ENCODE peak calls at places on chromosomes 7 and 10, in six cellular contexts. F is brain microvascular endothelial cell, Z is trophoblast cell, I is tibial artery, O is ascending aorta, G is astrocyte of the spinal cord. M is an unnamed sample.

GRCh38 chr7:6616854-6617643 is 1.6 kb downstream of the ZNF853 start:
- DNase-seq in F (no peak), Z (no peak), I (no peak), O (no peak), G (no peak), M (no peak)

GRCh38 chr10:5929442-5929841 is 39.4 kb downstream of the FBH1 start:
- DNase-seq in F (no peak), Z (no peak), I (no peak), O (no peak), G (no peak), M (no peak)

GRCh38 chr7:80858141-80858903 is 60.5 kb downstream of the SEMA3C start:
- DNase-seq in F (no peak), Z (peak; percentile 75), I (no peak), O (no peak), G (peak; percentile 54), M (no peak)

GRCh38 chr7:14596421-14596820 is 306.1 kb downstream of the DGKB start:
- DNase-seq in F (peak; percentile 14), Z (no peak), I (no peak), O (no peak), G (peak; percentile 50), M (no peak)

GRCh38 chr7:68399991-68400590 is 1198.2 kb upstream of the AUTS2 start:
- DNase-seq in F (no peak), Z (no peak), I (no peak), O (no peak), G (no peak), M (no peak)

GRCh38 chr7:73435471-73436009 is 2.0 kb downstream of the FZD9 start:
- DNase-seq in F (no peak), Z (no peak), I (no peak), O (no peak), G (no peak), M (no peak)

GRCh38 chr10:131870831-131871672 is 29.8 kb upstream of the PPP2R2D start:
- DNase-seq in F (peak; percentile 14), Z (no peak), I (no peak), O (no peak), G (no peak), M (no peak)

GRCh38 chr10:37854606-37855005 is 2.8 kb downstream of the ZNF248 start:
- DNase-seq in F (no peak), Z (no peak), I (no peak), O (no peak), G (no peak), M (no peak)

GRCh38 chr7:19701471-19701870 is 7.4 kb downstream of the POLR1F start:
- DNase-seq in F (no peak), Z (no peak), I (no peak), O (no peak), G (no peak), M (no peak)

GRCh38 chr10:96532523-96532922 is 18.8 kb upstream of the TLL2 start:
- DNase-seq in F (no peak), Z (no peak), I (no peak), O (no peak), G (no peak), M (no peak)
- H3K4me3 ChIP-seq in F (no peak overlapping the region), Z (no peak overlapping the region), I (no peak overlapping the region), O (no peak overlapping the region), G (no peak overlapping the region), M (no peak overlapping the region)

GRCh38 chr7:27181795-27182275 is 3.2 kb downstream of the HOXA11 start:
- DNase-seq in F (no peak), Z (no peak), I (peak; percentile 66), O (peak; percentile 50), G (no peak), M (no peak)
- H3K4me3 ChIP-seq in F (no peak overlapping the region), Z (no peak overlapping the region), I (no peak overlapping the region), O (no peak overlapping the region), G (no peak overlapping the region), M (no peak overlapping the region)

GRCh38 chr7:134894928-134895327 is 91.4 kb upstream of the AGBL3 start:
- DNase-seq in F (no peak), Z (no peak), I (no peak), O (no peak), G (no peak), M (no peak)

GRCh38 chr7:134892963-134893362 is 93.3 kb upstream of the AGBL3 start:
- DNase-seq in F (no peak), Z (no peak), I (no peak), O (no peak), G (no peak), M (no peak)

GRCh38 chr7:134896073-134896472 is 90.2 kb upstream of the AGBL3 start:
- DNase-seq in F (no peak), Z (no peak), I (no peak), O (no peak), G (no peak), M (no peak)

GRCh38 chr7:134892002-134892693 is 94.2 kb upstream of the AGBL3 start:
- DNase-seq in F (no peak), Z (no peak), I (no peak), O (no peak), G (peak; percentile 34), M (no peak)

DNA sequence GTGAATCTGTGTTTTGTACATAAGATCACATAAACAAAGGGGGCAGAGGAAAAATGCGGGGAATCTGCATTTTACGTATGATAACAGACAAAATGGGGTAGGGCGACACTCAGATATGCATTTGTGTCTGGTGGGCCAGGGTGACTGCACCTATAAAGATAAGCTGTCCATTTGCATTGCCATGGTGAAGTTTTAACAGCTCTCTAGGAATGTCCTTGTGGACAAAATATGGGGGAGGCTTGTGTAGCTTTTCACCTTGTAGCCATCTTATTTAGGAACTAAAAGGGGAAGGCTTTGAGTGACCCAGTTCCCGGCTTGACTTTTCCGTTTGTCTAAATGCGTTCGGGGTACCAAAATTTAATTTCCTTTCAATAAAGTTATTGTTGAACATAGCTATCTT is 92.4 kb upstream of the AGBL3 start:
- DNase-seq in F (no peak), Z (no peak), I (no peak), O (no peak), G (no peak), M (no peak)
- H3K4me3 ChIP-seq in F (no peak overlapping the region), Z (no peak overlapping the region), I (no peak overlapping the region), O (no peak overlapping the region), G (no peak overlapping the region), M (peak overlapping the region; percentile 70)

DNA sequence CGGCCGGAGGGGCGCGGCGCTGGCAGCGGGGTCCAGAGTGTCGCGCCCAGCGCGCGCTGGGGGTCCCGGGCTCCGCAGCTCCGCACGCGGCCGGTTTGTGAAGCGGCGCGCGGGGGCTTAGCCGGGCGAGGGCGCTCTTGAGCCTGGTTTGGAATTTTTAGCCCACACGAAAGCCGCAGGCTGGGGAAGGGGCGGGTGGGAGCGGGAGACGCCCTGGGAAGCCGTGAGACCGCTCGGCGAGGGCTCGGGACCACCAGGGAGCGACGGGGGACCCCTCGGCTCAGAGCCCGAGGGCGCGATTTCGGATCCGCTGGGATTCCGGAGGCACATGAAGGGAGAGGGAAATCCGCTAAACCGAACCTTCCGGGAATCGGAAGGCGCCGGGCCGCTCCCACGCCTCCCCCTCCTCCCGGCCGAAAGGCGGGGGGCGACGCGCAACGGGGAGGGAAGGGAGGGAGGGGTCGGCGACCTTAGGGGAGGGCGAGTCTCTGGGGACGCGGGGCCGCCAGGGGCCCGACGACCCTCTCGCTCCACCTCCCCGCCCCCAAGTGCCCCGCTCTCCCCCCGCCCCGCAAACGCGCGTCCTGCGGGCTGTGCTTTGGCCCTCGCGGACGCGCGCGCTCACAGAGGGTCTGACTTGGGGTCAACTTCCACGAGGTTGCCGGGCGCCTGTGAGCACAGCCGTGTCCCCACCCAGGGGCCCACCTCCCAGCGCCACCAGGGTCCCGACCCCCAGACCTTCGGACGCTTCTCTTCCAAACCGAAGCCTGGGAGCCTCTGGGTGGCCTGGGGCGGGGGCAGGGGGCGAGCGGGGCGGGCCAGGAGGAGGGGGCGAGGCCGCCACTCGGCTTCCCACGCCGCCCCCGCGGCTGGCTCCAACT is 5.1 kb upstream of the ELFN1 start:
- DNase-seq in F (peak; percentile 44), Z (peak; percentile 47), I (peak; percentile 67), O (peak; percentile 68), G (peak; percentile 58), M (peak; percentile 68)
- H3K4me3 ChIP-seq in F (peak overlapping the region; percentile 54), Z (peak overlapping the region; percentile 57), I (peak overlapping the region; percentile 60), O (peak overlapping the region; percentile 60), G (peak overlapping the region; percentile 51), M (peak overlapping the region; percentile 82)

M was measured in left ventricle myocardium inferior.